ENCODE peak calls at places on chromosomes 4 and X, in ten cellular contexts. X, P, V, Y, M, Z, U, K, W and Q are unnamed samples.
A peak's percentile ranks its signal among the peaks of the same experiment; 100 is the strongest.

GRCh38 chr4:8765084-8765483 is 106.6 kb downstream of the HMX1 start:
- DNase-seq in X (no peak), P (no peak), V (no peak), Y (no peak), M (no peak), Z (peak; percentile 16), U (no peak), K (peak; percentile 4), W (peak; percentile 40), Q (no peak)

GRCh38 chr4:12439633-12440305 is 1011.1 kb upstream of the HS3ST1 start:
- DNase-seq in X (no peak), P (no peak), V (no peak), Y (no peak), M (no peak), Z (no peak), U (peak; percentile 17), K (no peak), W (no peak), Q (no peak)

GRCh38 chr4:154310578-154310977 is 181.0 kb downstream of the DCHS2 start:
- DNase-seq in X (no peak), P (no peak), V (no peak), Y (no peak), M (no peak), Z (no peak), U (no peak), K (no peak), W (no peak), Q (no peak)

GRCh38 chr4:1075809-1076524 is 37.4 kb downstream of the RNF212 start:
- DNase-seq in X (no peak), P (no peak), V (no peak), Y (no peak), M (no peak), Z (no peak), U (no peak), K (no peak), W (peak; percentile 52), Q (no peak)

GRCh38 chrX:7109838-7110793 is 37.4 kb upstream of the STS start:
- DNase-seq in X (no peak), P (no peak), V (no peak), Y (no peak), M (no peak), Z (no peak), U (no peak), K (no peak), W (no peak), Q (peak; percentile 34)

GRCh38 chr4:87975466-87975865 is at the start of gene SPP1:
- DNase-seq in X (peak; percentile 37), P (no peak), V (no peak), Y (no peak), M (no peak), Z (no peak), U (peak; percentile 9), K (no peak), W (no peak), Q (peak; percentile 9)

GRCh38 chrX:39950035-39950688 is 147.6 kb downstream of the BCOR start:
- DNase-seq in X (no peak), P (no peak), V (no peak), Y (no peak), M (no peak), Z (no peak), U (no peak), K (no peak), W (no peak), Q (no peak)

GRCh38 chr4:184621518-184621917 is 27.7 kb downstream of the CASP3 start:
- DNase-seq in X (no peak), P (no peak), V (no peak), Y (no peak), M (no peak), Z (no peak), U (no peak), K (no peak), W (no peak), Q (no peak)

GRCh38 chr4:105631818-105632400 is 76.6 kb downstream of the INTS12 start:
- DNase-seq in X (no peak), P (no peak), V (no peak), Y (no peak), M (no peak), Z (no peak), U (no peak), K (no peak), W (no peak), Q (no peak)

GRCh38 chr4:113223001-113223400 is 173.5 kb downstream of the ANK2 start:
- DNase-seq in X (no peak), P (no peak), V (no peak), Y (no peak), M (no peak), Z (no peak), U (no peak), K (no peak), W (no peak), Q (no peak)

GRCh38 chr4:5754529-5754881 is 43.5 kb downstream of the EVC start:
- DNase-seq in X (no peak), P (no peak), V (no peak), Y (no peak), M (no peak), Z (no peak), U (no peak), K (no peak), W (peak; percentile 37), Q (no peak)

GRCh38 chr4:92234393-92235176 is 69.2 kb upstream of the GRID2 start:
- DNase-seq in X (no peak), P (peak; percentile 93), V (no peak), Y (no peak), M (no peak), Z (no peak), U (peak; percentile 99), K (no peak), W (no peak), Q (no peak)

GRCh38 chrX:10482262-10482661 is 138.1 kb downstream of the MID1 start:
- DNase-seq in X (no peak), P (no peak), V (peak; percentile 32), Y (no peak), M (no peak), Z (no peak), U (peak; percentile 50), K (peak; percentile 37), W (no peak), Q (peak; percentile 4)

GRCh38 chr4:88858752-88859151 is 161.1 kb upstream of the NAP1L5 start:
- DNase-seq in X (no peak), P (no peak), V (no peak), Y (no peak), M (no peak), Z (peak; percentile 31), U (peak; percentile 16), K (no peak), W (no peak), Q (peak; percentile 50)

GRCh38 chr4:19807505-19807904 is 444.2 kb upstream of the SLIT2 start:
- DNase-seq in X (no peak), P (peak; percentile 33), V (no peak), Y (no peak), M (no peak), Z (no peak), U (peak; percentile 82), K (no peak), W (no peak), Q (no peak)

GRCh38 chr4:1022739-1023066 is 11.3 kb downstream of the FGFRL1 start:
- DNase-seq in X (no peak), P (no peak), V (no peak), Y (no peak), M (no peak), Z (no peak), U (no peak), K (no peak), W (no peak), Q (no peak)

GRCh38 chrX:68438575-68438974 is 5.3 kb upstream of the OPHN1 start:
- DNase-seq in X (no peak), P (no peak), V (no peak), Y (no peak), M (no peak), Z (no peak), U (no peak), K (no peak), W (no peak), Q (no peak)

GRCh38 chr4:15043226-15043625 is 40.9 kb downstream of the CPEB2 start:
- DNase-seq in X (no peak), P (no peak), V (no peak), Y (no peak), M (no peak), Z (no peak), U (peak; percentile 18), K (no peak), W (no peak), Q (no peak)

DNA sequence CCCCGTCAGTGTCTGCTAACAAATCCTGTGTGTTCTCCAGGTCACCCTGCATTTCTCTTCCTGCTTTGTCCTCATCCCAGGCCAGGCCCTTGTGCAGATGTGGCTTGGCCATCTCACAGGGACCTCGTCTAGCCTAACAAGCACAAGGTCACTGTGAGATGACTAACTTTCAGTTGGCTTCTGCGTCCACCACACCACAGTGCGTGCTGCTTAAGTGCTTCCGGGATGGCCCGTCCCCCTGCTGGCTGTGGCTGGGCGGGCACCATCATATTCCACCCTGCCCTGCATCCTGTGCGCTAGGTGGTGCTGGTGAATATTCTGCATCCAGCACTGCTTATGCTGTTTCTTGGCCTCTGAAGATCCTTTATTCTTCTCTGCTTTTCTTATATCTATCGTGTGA is 33.8 kb downstream of the RBBP7 start:
- DNase-seq in X (peak; percentile 29), P (no peak), V (no peak), Y (no peak), M (no peak), Z (no peak), U (no peak), K (no peak), W (no peak), Q (no peak)
- TF ChIP-seq CTCF in X (peak; percentile 15), P (peak; percentile 33), V (peak; percentile 28), Y (no peak), M (no peak), Z (peak; percentile 27), U (peak; percentile 41), K (peak; percentile 22), W (peak; percentile 23), Q (no peak)

GRCh38 chr4:96606451-96606850 is 766.6 kb downstream of the PDHA2 start:
- DNase-seq in X (no peak), P (no peak), V (no peak), Y (no peak), M (no peak), Z (no peak), U (no peak), K (no peak), W (no peak), Q (no peak)
- TF ChIP-seq CTCF in X (no peak), P (no peak), V (no peak), Y (no peak), M (no peak), Z (no peak), U (no peak), K (no peak), W (no peak), Q (no peak)

GRCh38 chrX:155314260-155314659 is 20.2 kb downstream of the CLIC2 start:
- DNase-seq in X (no peak), P (no peak), V (no peak), Y (no peak), M (no peak), Z (no peak), U (no peak), K (no peak), W (no peak), Q (no peak)
- TF ChIP-seq CTCF in X (no peak), P (no peak), V (peak; percentile 22), Y (no peak), M (no peak), Z (no peak), U (no peak), K (no peak), W (no peak), Q (no peak)

DNA sequence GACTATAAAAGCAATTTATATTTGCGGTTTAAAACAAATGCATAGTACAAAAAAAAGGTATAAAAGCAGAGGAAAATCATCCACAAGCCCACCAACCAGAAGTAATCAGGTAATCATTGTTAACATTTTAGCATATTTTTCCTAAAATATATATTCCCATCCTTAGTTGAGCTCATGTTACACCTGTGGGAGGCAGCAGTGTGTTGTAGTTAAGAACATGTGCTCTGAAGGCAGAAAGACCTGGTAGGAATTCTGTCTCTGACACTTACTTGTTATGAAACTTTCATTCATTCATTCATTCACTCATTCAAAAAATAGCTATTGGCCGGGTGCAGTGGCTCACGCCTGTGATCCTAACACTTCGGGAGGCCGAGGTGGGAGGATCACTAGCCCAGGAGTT is 15.4 kb upstream of the CDKL5 start:
- DNase-seq in X (peak; percentile 4), P (no peak), V (no peak), Y (no peak), M (no peak), Z (no peak), U (peak; percentile 58), K (no peak), W (no peak), Q (no peak)
- TF ChIP-seq CTCF in X (no peak), P (peak; percentile 12), V (peak; percentile 48), Y (no peak), M (no peak), Z (peak; percentile 44), U (peak; percentile 28), K (peak; percentile 50), W (peak; percentile 32), Q (no peak)